ENCODE peak calls at places on chromosome 15, in five cellular contexts. K, R, B, T and H are unnamed samples.

GRCh38 chr15:90101130-90101968 is 919 bp downstream of the IDH2 start:
- DNase-seq in K (no peak), R (peak), B (no peak), T (peak), H (peak)

GRCh38 chr15:61750271-61751084 is 309.8 kb downstream of the VPS13C start:
- DNase-seq in K (no peak), R (no peak), B (no peak), T (no peak), H (no peak)

GRCh38 chr15:33729648-33730047 is 238.6 kb upstream of the CHRM5 start:
- DNase-seq in K (no peak), R (no peak), B (no peak), T (peak), H (peak)

GRCh38 chr15:31480356-31481058 is 153.9 kb downstream of the KLF13 start:
- DNase-seq in K (no peak), R (peak), B (no peak), T (no peak), H (no peak)

GRCh38 chr15:78438595-78439285 is 724 bp downstream of the IREB2 start:
- DNase-seq in K (peak), R (peak), B (no peak), T (peak), H (peak)

GRCh38 chr15:56893349-56893678 is 25.1 kb upstream of the TCF12 start:
- DNase-seq in K (no peak), R (no peak), B (no peak), T (no peak), H (no peak)

GRCh38 chr15:62742409-62743171 is 300.0 kb upstream of the TPM1 start:
- DNase-seq in K (peak), R (peak), B (no peak), T (peak), H (peak)

GRCh38 chr15:25242166-25242879 is 196.5 kb downstream of the UBE3A start:
- DNase-seq in K (no peak), R (no peak), B (no peak), T (no peak), H (no peak)

GRCh38 chr15:78682013-78682651 is 41.1 kb upstream of the CHRNB4 start:
- DNase-seq in K (no peak), R (no peak), B (no peak), T (no peak), H (no peak)

GRCh38 chr15:39721893-39722292 is 60.7 kb downstream of the FSIP1 start:
- DNase-seq in K (no peak), R (no peak), B (no peak), T (no peak), H (no peak)

GRCh38 chr15:22839046-22839705 is 710 bp downstream of the NIPA2 start:
- DNase-seq in K (peak), R (no peak), B (no peak), T (peak), H (no peak)

GRCh38 chr15:74598126-74598842 is 17.4 kb upstream of the CLK3 start:
- DNase-seq in K (peak), R (peak), B (peak), T (peak), H (peak)

GRCh38 chr15:86362556-86362955 is 282.9 kb downstream of the AGBL1 start:
- DNase-seq in K (peak), R (no peak), B (no peak), T (no peak), H (no peak)

GRCh38 chr15:67781061-67781460 is 44.2 kb upstream of the SKOR1 start:
- DNase-seq in K (no peak), R (no peak), B (no peak), T (no peak), H (no peak)

GRCh38 chr15:29934251-29934650 is 112.0 kb upstream of the TJP1 start:
- DNase-seq in K (peak), R (no peak), B (no peak), T (peak), H (peak)